ENCODE peak calls at places on chromosomes 2 and 18, in nine cellular contexts. X is cardiac muscle cell, G is AG10803, U is breast epithelium, T is lower lobe of right lung, H is HL-60, F is GM12865, R is OCI-LY7, A is psoas muscle. Y is an unnamed sample.

GRCh38 chr2:201751566-201751965 is 29.2 kb downstream of the ALS2 start:
- DNase-seq in X (no peak), G (no peak), U (no peak), T (no peak), H (no peak), F (no peak), R (no peak), A (no peak), Y (no peak)

GRCh38 chr18:23265691-23266399 is 130.6 kb downstream of the CABLES1 start:
- DNase-seq in X (no peak), G (no peak), U (no peak), T (no peak), H (no peak), F (no peak), R (no peak), A (no peak), Y (no peak)

GRCh38 chr2:128450211-128451015 is 131.7 kb upstream of the HS6ST1 start:
- DNase-seq in X (no peak), G (no peak), U (no peak), T (no peak), H (no peak), F (no peak), R (no peak), A (no peak), Y (no peak)

GRCh38 chr2:231182500-231182899 is 15.9 kb upstream of the ARMC9 start:
- DNase-seq in X (no peak), G (no peak), U (no peak), T (no peak), H (peak; percentile 93), F (no peak), R (no peak), A (no peak), Y (no peak)

GRCh38 chr2:131394147-131394931 is 30.4 kb upstream of the RAB6D start:
- DNase-seq in X (peak; percentile 28), G (no peak), U (no peak), T (no peak), H (peak; percentile 26), F (no peak), R (no peak), A (no peak), Y (no peak)

GRCh38 chr18:79381811-79382311 is 13.9 kb upstream of the NFATC1 start:
- DNase-seq in X (no peak), G (no peak), U (no peak), T (no peak), H (no peak), F (no peak), R (no peak), A (no peak), Y (no peak)

GRCh38 chr2:170815746-170816498 is 765 bp upstream of the GAD1 start:
- DNase-seq in X (peak; percentile 89), G (peak; percentile 24), U (no peak), T (peak; percentile 68), H (peak; percentile 50), F (peak; percentile 68), R (peak; percentile 50), A (peak; percentile 51), Y (no peak)

GRCh38 chr18:6022089-6022444 is 126.7 kb upstream of the TMEM200C start:
- DNase-seq in X (no peak), G (peak; percentile 8), U (no peak), T (no peak), H (no peak), F (peak; percentile 11), R (no peak), A (no peak), Y (no peak)

GRCh38 chr2:156405586-156405985 is 30.6 kb upstream of the GPD2 start:
- DNase-seq in X (peak; percentile 22), G (peak; percentile 25), U (no peak), T (peak; percentile 76), H (peak; percentile 97), F (no peak), R (no peak), A (peak; percentile 23), Y (no peak)

GRCh38 chr18:74472312-74472711 is 15.2 kb upstream of the DIPK1C start:
- DNase-seq in X (no peak), G (no peak), U (no peak), T (no peak), H (no peak), F (no peak), R (no peak), A (no peak), Y (no peak)

GRCh38 chr18:74476154-74476553 is 19.0 kb upstream of the DIPK1C start:
- DNase-seq in X (peak; percentile 62), G (no peak), U (no peak), T (no peak), H (no peak), F (no peak), R (no peak), A (no peak), Y (no peak)

GRCh38 chr18:74477771-74478170 is 18.4 kb upstream of the CNDP2 start:
- DNase-seq in X (no peak), G (no peak), U (no peak), T (no peak), H (no peak), F (no peak), R (no peak), A (no peak), Y (no peak)

GRCh38 chr18:74478316-74478715 is 17.8 kb upstream of the CNDP2 start:
- DNase-seq in X (no peak), G (no peak), U (no peak), T (no peak), H (no peak), F (no peak), R (no peak), A (no peak), Y (no peak)

DNA sequence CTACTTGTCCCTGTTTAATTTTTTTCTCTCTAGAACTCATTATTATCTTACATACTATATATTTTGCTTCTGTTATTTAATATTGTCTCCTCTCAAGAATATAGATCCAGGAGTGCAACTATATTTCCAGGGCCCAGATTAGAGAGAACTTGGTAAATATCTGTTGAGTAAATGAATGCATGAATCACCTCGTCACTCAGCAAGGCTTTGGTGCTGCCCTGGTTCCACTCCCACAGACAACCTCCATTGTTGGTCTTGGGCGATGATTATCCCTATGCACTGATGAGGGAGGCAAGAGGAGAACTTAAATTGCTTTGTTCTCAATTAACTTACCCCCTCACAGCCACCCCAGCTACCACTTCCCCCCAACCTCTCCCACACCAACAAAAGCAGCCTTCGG is 16.9 kb upstream of the DIPK1C start:
- DNase-seq in X (no peak), G (no peak), U (no peak), T (no peak), H (no peak), F (no peak), R (no peak), A (no peak), Y (no peak)
- H3K4me3 ChIP-seq in X (no peak overlapping the region), G (no peak overlapping the region), U (no peak overlapping the region), T (no peak overlapping the region), H (no peak overlapping the region), F (no peak overlapping the region), R (no peak overlapping the region), A (no peak overlapping the region), Y (no peak overlapping the region)

DNA sequence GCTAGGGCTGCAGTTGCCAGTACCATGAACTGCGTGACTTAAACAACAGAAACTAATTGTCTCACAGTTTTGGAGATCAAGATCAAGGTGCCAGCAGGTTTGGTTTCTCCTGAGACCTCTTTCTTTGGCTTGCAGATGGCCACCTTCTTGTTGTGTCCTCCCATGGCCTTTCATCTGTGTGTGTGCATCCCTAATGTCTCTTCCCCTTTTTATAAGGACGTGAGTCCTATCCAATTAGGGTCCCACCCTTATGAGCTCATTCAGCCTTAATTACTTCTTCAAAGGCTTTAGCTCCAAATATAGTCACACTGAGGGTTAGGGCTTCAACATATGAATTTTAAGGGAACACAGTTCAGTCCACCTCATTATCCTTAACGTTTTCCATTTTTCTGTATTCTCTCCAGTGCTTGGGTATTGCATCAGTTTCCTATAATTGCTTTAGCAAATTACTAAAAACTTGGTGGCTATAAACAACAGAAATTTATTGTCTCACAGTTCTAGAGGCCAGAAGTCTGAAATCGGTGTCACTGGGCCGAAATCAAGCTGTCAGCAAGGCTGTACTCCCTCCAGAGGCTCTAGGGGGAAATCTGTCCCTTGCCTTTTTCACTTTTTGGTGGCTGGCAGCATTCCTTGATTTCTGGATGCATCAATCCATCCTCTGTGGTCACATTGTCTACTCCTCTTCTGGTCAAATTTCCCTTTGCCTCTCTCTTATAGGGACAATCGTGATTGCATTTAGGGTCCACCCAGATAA is 34.1 kb downstream of the CDC42EP3 start:
- DNase-seq in X (no peak), G (peak; percentile 77), U (no peak), T (no peak), H (peak; percentile 20), F (no peak), R (no peak), A (no peak), Y (no peak)
- TF ChIP-seq CTCF in X (peak; percentile 2), G (peak; percentile 57), U (no peak), T (no peak), H (no peak), F (no peak), R (no peak), A (no peak), Y (no peak)

GRCh38 chr2:178478102-178478441 is 328 bp downstream of the FKBP7 start:
- DNase-seq in X (peak; percentile 31), G (no peak), U (no peak), T (no peak), H (peak; percentile 14), F (peak; percentile 41), R (peak; percentile 42), A (no peak), Y (no peak)

GRCh38 chr2:178480227-178481181 is at the start of gene PLEKHA3:
- DNase-seq in X (peak; percentile 97), G (peak; percentile 95), U (peak; percentile 92), T (peak; percentile 98), H (peak; percentile 93), F (peak; percentile 89), R (peak; percentile 80), A (peak; percentile 97), Y (no peak)

GRCh38 chr2:178478442-178479274 is at the start of gene FKBP7:
- DNase-seq in X (peak; percentile 87), G (peak; percentile 77), U (peak; percentile 83), T (peak; percentile 92), H (peak; percentile 86), F (peak; percentile 85), R (peak; percentile 87), A (peak; percentile 88), Y (no peak)

GRCh38 chr2:178479758-178480226 is 465 bp upstream of the PLEKHA3 start:
- DNase-seq in X (no peak), G (no peak), U (no peak), T (no peak), H (no peak), F (no peak), R (no peak), A (no peak), Y (no peak)

DNA sequence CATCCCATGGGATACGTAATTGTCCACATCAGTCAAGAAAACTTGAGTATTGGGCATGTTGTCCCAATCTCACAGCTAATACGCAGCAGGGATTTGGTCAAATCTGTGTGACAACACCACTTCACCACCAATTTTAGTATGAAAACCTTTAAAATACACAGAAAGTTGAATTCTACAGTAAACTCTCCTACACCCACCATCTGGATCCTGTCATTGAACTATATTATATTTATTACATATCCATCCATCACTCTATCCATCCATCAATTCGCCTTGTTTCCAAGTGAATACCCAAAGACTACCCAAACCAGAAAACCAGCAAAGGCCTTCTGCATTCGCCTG is 846 bp upstream of the FKBP7 start:
- DNase-seq in X (no peak), G (no peak), U (no peak), T (no peak), H (no peak), F (no peak), R (no peak), A (no peak), Y (no peak)
- H3K4me3 ChIP-seq in X (no peak overlapping the region), G (peak overlapping the region; percentile 92), U (peak overlapping the region; percentile 51), T (peak overlapping the region; percentile 60), H (peak overlapping the region; percentile 85), F (peak overlapping the region; percentile 88), R (peak overlapping the region; percentile 78), A (peak overlapping the region; percentile 78), Y (peak overlapping the region; percentile 74)

GRCh38 chr18:25669741-25670140 is 317.8 kb upstream of the ZNF521 start:
- DNase-seq in X (no peak), G (peak; percentile 16), U (no peak), T (no peak), H (no peak), F (no peak), R (no peak), A (no peak), Y (no peak)
- TF ChIP-seq CTCF in X (no peak), G (peak; percentile 32), U (no peak), T (no peak), H (no peak), F (no peak), R (peak; percentile 54), A (peak; percentile 18), Y (peak; percentile 26)

Y was measured in LNCaP clone FGC.